ENCODE peak calls at places on chromosomes 12 and 14, in eight cellular contexts. N, B, T, Y, A, P, D and F are unnamed samples.

GRCh38 chr14:77187649-77188012 is 6.0 kb downstream of the TMEM63C start:
- DNase-seq in A (no peak), Y (no peak), T (no peak), D (no peak), B (no peak), P (no peak), N (no peak), F (no peak)

GRCh38 chr12:118746960-118747359 is 234.4 kb upstream of the SRRM4 start:
- DNase-seq in P (no peak), A (no peak), T (no peak), D (no peak), N (no peak), Y (no peak), B (no peak), F (no peak)

GRCh38 chr12:53726342-53726741 is 910 bp downstream of the CALCOCO1 start:
- DNase-seq in D (no peak), T (no peak), N (no peak), Y (no peak), B (no peak), A (no peak), P (no peak), F (no peak)

GRCh38 chr12:66044731-66045130 is 85.8 kb downstream of the LLPH start:
- DNase-seq in D (no peak), T (no peak), A (no peak), N (no peak), P (peak; percentile 40), B (no peak), Y (no peak), F (peak; percentile 52)

GRCh38 chr12:89707623-89707991 is 1.0 kb downstream of the ATP2B1 start:
- DNase-seq in T (peak; percentile 62), P (no peak), Y (peak; percentile 21), B (no peak), A (peak; percentile 6), N (no peak), D (peak; percentile 34), F (no peak)

GRCh38 chr12:58346032-58346632 is 404.8 kb downstream of the ATP23 start:
- DNase-seq in B (no peak), P (peak; percentile 67), D (no peak), A (no peak), T (no peak), Y (no peak), N (no peak), F (peak; percentile 76)

GRCh38 chr12:14612895-14613294 is 45.2 kb upstream of the PLBD1 start:
- DNase-seq in B (no peak), D (no peak), N (no peak), P (no peak), A (no peak), Y (no peak), T (no peak), F (no peak)

GRCh38 chr14:68937790-68938514 is 41.1 kb downstream of the ACTN1 start:
- DNase-seq in A (no peak), N (no peak), B (no peak), P (peak; percentile 52), T (no peak), D (no peak), Y (no peak), F (peak; percentile 56)

GRCh38 chr12:20830456-20830855 is 20.0 kb downstream of the SLCO1B3 start:
- DNase-seq in N (no peak), Y (no peak), B (no peak), P (no peak), D (no peak), A (no peak), T (no peak), F (no peak)

GRCh38 chr12:130104596-130105253 is 57.5 kb upstream of the FZD10 start:
- DNase-seq in P (no peak), D (no peak), B (no peak), A (no peak), Y (no peak), T (peak; percentile 64), N (no peak), F (no peak)

GRCh38 chr14:93706360-93706955 is 81.8 kb downstream of the PRIMA1 start:
- DNase-seq in A (no peak), Y (no peak), B (no peak), T (peak; percentile 56), P (no peak), N (no peak), D (no peak), F (no peak)

GRCh38 chr12:76784600-76785051 is 20.7 kb downstream of the ZDHHC17 start:
- DNase-seq in N (peak; percentile 64), D (no peak), P (peak; percentile 64), B (no peak), A (no peak), T (no peak), Y (no peak), F (peak; percentile 87)

GRCh38 chr12:67483871-67484554 is 164.5 kb upstream of the DYRK2 start:
- DNase-seq in P (no peak), D (no peak), Y (no peak), A (no peak), N (no peak), B (no peak), T (peak; percentile 68), F (no peak)

GRCh38 chr14:97077687-97078086 is 280.5 kb downstream of the VRK1 start:
- DNase-seq in P (no peak), A (no peak), T (no peak), B (no peak), D (no peak), N (no peak), Y (no peak), F (no peak)

GRCh38 chr14:47619397-47619796 is 56.0 kb downstream of the MDGA2 start:
- DNase-seq in B (no peak), A (no peak), D (no peak), P (no peak), T (no peak), Y (no peak), N (no peak), F (no peak)

GRCh38 chr14:96830946-96831345 is 33.8 kb downstream of the VRK1 start:
- DNase-seq in N (no peak), Y (no peak), B (no peak), P (no peak), T (no peak), D (no peak), A (no peak), F (no peak)

GRCh38 chr14:21073921-21074320 is 3.8 kb downstream of the ARHGEF40 start:
- DNase-seq in T (no peak), P (no peak), N (no peak), Y (no peak), D (no peak), B (no peak), A (no peak), F (no peak)